ENCODE peak calls at places on chromosome 18, in four cellular contexts. One of them, this sample, is unnamed.

GRCh38 chr18:48801728-48802542 is 148.8 kb downstream of the SMAD7 start:
- DNase-seq in HFFc6: no peak
- DNase-seq in T1000: no peak
- DNase-seq in mucosa of gallbladder: no peak
- DNase-seq in this sample: no peak

GRCh38 chr18:3722662-3723433 is 272.9 kb downstream of the TGIF1 start:
- DNase-seq in HFFc6: no peak
- DNase-seq in T1000: no peak
- DNase-seq in mucosa of gallbladder: no peak
- DNase-seq in this sample: peak

GRCh38 chr18:44988821-44989587 is 308.3 kb downstream of the SETBP1 start:
- DNase-seq in HFFc6: peak
- DNase-seq in T1000: no peak
- DNase-seq in mucosa of gallbladder: no peak
- DNase-seq in this sample: no peak

GRCh38 chr18:39380186-39380714 is 1814.7 kb upstream of the CELF4 start:
- DNase-seq in HFFc6: no peak
- DNase-seq in T1000: no peak
- DNase-seq in mucosa of gallbladder: no peak
- DNase-seq in this sample: no peak

GRCh38 chr18:6927136-6927535 is 190.5 kb downstream of the LAMA1 start:
- DNase-seq in HFFc6: no peak
- DNase-seq in T1000: no peak
- DNase-seq in mucosa of gallbladder: no peak
- DNase-seq in this sample: no peak

GRCh38 chr18:11874676-11875075 is 23.5 kb downstream of the CHMP1B start:
- DNase-seq in HFFc6: no peak
- DNase-seq in T1000: no peak
- DNase-seq in mucosa of gallbladder: no peak
- DNase-seq in this sample: no peak

GRCh38 chr18:49006641-49007136 is 55.9 kb upstream of the SMAD7 start:
- DNase-seq in HFFc6: no peak
- DNase-seq in T1000: no peak
- DNase-seq in mucosa of gallbladder: no peak
- DNase-seq in this sample: no peak

GRCh38 chr18:59784694-59785093 is 87.5 kb upstream of the CCBE1 start:
- DNase-seq in HFFc6: no peak
- DNase-seq in T1000: no peak
- DNase-seq in mucosa of gallbladder: no peak
- DNase-seq in this sample: no peak

GRCh38 chr18:77702686-77703085 is 453.0 kb downstream of the GALR1 start:
- DNase-seq in HFFc6: no peak
- DNase-seq in T1000: no peak
- DNase-seq in mucosa of gallbladder: peak
- DNase-seq in this sample: no peak

GRCh38 chr18:29003194-29003593 is 826.3 kb upstream of the CDH2 start:
- DNase-seq in HFFc6: no peak
- DNase-seq in T1000: no peak
- DNase-seq in mucosa of gallbladder: no peak
- DNase-seq in this sample: no peak

GRCh38 chr18:12239426-12239825 is 14.7 kb upstream of the CIDEA start:
- DNase-seq in HFFc6: no peak
- DNase-seq in T1000: no peak
- DNase-seq in mucosa of gallbladder: no peak
- DNase-seq in this sample: no peak

GRCh38 chr18:42108071-42108470 is 153.0 kb downstream of the PIK3C3 start:
- DNase-seq in HFFc6: no peak
- DNase-seq in T1000: no peak
- DNase-seq in mucosa of gallbladder: no peak
- DNase-seq in this sample: no peak

GRCh38 chr18:36035253-36035652 is 32.1 kb downstream of the RPRD1A start:
- DNase-seq in HFFc6: peak
- DNase-seq in T1000: no peak
- DNase-seq in mucosa of gallbladder: no peak
- DNase-seq in this sample: no peak

GRCh38 chr18:33579868-33580205 is 1.8 kb downstream of the ASXL3 start:
- DNase-seq in HFFc6: no peak
- DNase-seq in T1000: no peak
- DNase-seq in mucosa of gallbladder: no peak
- DNase-seq in this sample: no peak

GRCh38 chr18:24797987-24798386 is 337.6 kb downstream of the HRH4 start:
- DNase-seq in HFFc6: no peak
- DNase-seq in T1000: no peak
- DNase-seq in mucosa of gallbladder: no peak
- DNase-seq in this sample: no peak

GRCh38 chr18:79512461-79513380 is 117.0 kb downstream of the NFATC1 start:
- DNase-seq in HFFc6: no peak
- DNase-seq in T1000: no peak
- DNase-seq in mucosa of gallbladder: no peak
- DNase-seq in this sample: no peak

GRCh38 chr18:70249118-70249517 is 39.7 kb upstream of the SOCS6 start:
- DNase-seq in HFFc6: peak
- DNase-seq in T1000: no peak
- DNase-seq in mucosa of gallbladder: no peak
- DNase-seq in this sample: peak

GRCh38 chr18:7978834-7979233 is 411.7 kb downstream of the PTPRM start:
- DNase-seq in HFFc6: no peak
- DNase-seq in T1000: no peak
- DNase-seq in mucosa of gallbladder: no peak
- DNase-seq in this sample: no peak

GRCh38 chr18:13481331-13481730 is 245.0 kb downstream of the FAM210A start:
- DNase-seq in HFFc6: no peak
- DNase-seq in T1000: no peak
- DNase-seq in mucosa of gallbladder: no peak
- DNase-seq in this sample: no peak

GRCh38 chr18:31100598-31101147 is 1.5 kb downstream of the DSC2 start:
- DNase-seq in HFFc6: no peak
- DNase-seq in T1000: no peak
- DNase-seq in mucosa of gallbladder: peak
- DNase-seq in this sample: no peak

GRCh38 chr18:8695932-8696510 is 9.3 kb upstream of the MTCL1 start:
- DNase-seq in HFFc6: no peak
- DNase-seq in T1000: no peak
- DNase-seq in mucosa of gallbladder: no peak
- DNase-seq in this sample: no peak

GRCh38 chr18:8428951-8429350 is 180.3 kb upstream of the RAB12 start:
- DNase-seq in HFFc6: no peak
- DNase-seq in T1000: no peak
- DNase-seq in mucosa of gallbladder: no peak
- DNase-seq in this sample: no peak

GRCh38 chr18:63444567-63444966 is 22.3 kb upstream of the VPS4B start:
- DNase-seq in HFFc6: peak
- DNase-seq in T1000: no peak
- DNase-seq in mucosa of gallbladder: no peak
- DNase-seq in this sample: peak

This sample was measured in AG08396.